ENCODE peak calls at places on chromosomes 16 and 17, in ten cellular contexts. One of them, this sample, is unnamed. For H3K4me1, the result is how much of the 10 kb centered on the place peaks cover.

GRCh38 chr16:65281636-65282035 is 159.8 kb upstream of the CDH11 start:
- DNase-seq in breast epithelium: no peak
- DNase-seq in adrenal gland: no peak
- DNase-seq in IMR-90: no peak
- DNase-seq in spleen: no peak
- DNase-seq in transverse colon: no peak
- DNase-seq in thyroid gland: no peak
- DNase-seq in tibial nerve: no peak
- DNase-seq in heart left ventricle: no peak
- DNase-seq in H1: no peak
- DNase-seq in this sample: no peak

GRCh38 chr17:65173284-65173793 is 36.2 kb downstream of the RGS9 start:
- DNase-seq in breast epithelium: peak
- DNase-seq in adrenal gland: peak
- DNase-seq in IMR-90: peak
- DNase-seq in spleen: peak
- DNase-seq in transverse colon: peak
- DNase-seq in thyroid gland: peak
- DNase-seq in tibial nerve: no peak
- DNase-seq in heart left ventricle: no peak
- DNase-seq in H1: peak
- DNase-seq in this sample: peak

GRCh38 chr17:83189673-83190385 is 110.4 kb downstream of the METRNL start:
- DNase-seq in breast epithelium: peak
- DNase-seq in adrenal gland: no peak
- DNase-seq in IMR-90: peak
- DNase-seq in spleen: peak
- DNase-seq in transverse colon: no peak
- DNase-seq in thyroid gland: peak
- DNase-seq in tibial nerve: peak
- DNase-seq in heart left ventricle: peak
- DNase-seq in H1: peak
- DNase-seq in this sample: peak

GRCh38 chr16:47143329-47143676 is 442 bp downstream of the NETO2 start:
- DNase-seq in breast epithelium: peak
- DNase-seq in adrenal gland: peak
- DNase-seq in IMR-90: peak
- DNase-seq in spleen: peak
- DNase-seq in transverse colon: peak
- DNase-seq in thyroid gland: peak
- DNase-seq in tibial nerve: no peak
- DNase-seq in heart left ventricle: peak
- DNase-seq in H1: peak
- DNase-seq in this sample: peak

GRCh38 chr16:27703121-27703520 is 153.2 kb downstream of the KATNIP start:
- DNase-seq in breast epithelium: no peak
- DNase-seq in adrenal gland: no peak
- DNase-seq in IMR-90: no peak
- DNase-seq in spleen: peak
- DNase-seq in transverse colon: no peak
- DNase-seq in thyroid gland: peak
- DNase-seq in tibial nerve: no peak
- DNase-seq in heart left ventricle: no peak
- DNase-seq in H1: no peak
- DNase-seq in this sample: no peak

GRCh38 chr17:71423871-71424546 is 696.8 kb upstream of the SOX9 start:
- DNase-seq in breast epithelium: no peak
- DNase-seq in adrenal gland: no peak
- DNase-seq in IMR-90: peak
- DNase-seq in spleen: no peak
- DNase-seq in transverse colon: no peak
- DNase-seq in thyroid gland: no peak
- DNase-seq in tibial nerve: no peak
- DNase-seq in heart left ventricle: no peak
- DNase-seq in H1: no peak
- DNase-seq in this sample: no peak

GRCh38 chr16:1899641-1900451 is 18.4 kb downstream of the HS3ST6 start:
- DNase-seq in breast epithelium: no peak
- DNase-seq in adrenal gland: no peak
- DNase-seq in IMR-90: no peak
- DNase-seq in spleen: no peak
- DNase-seq in transverse colon: peak
- DNase-seq in thyroid gland: no peak
- DNase-seq in tibial nerve: no peak
- DNase-seq in heart left ventricle: peak
- DNase-seq in H1: no peak
- DNase-seq in this sample: no peak

GRCh38 chr16:84647830-84648594 is at the start of gene KLHL36:
- DNase-seq in breast epithelium: peak
- DNase-seq in adrenal gland: peak
- DNase-seq in IMR-90: no peak
- DNase-seq in spleen: peak
- DNase-seq in transverse colon: peak
- DNase-seq in thyroid gland: peak
- DNase-seq in tibial nerve: peak
- DNase-seq in heart left ventricle: peak
- DNase-seq in H1: peak
- DNase-seq in this sample: peak

GRCh38 chr16:74984194-74984669 is 691 bp downstream of the WDR59 start:
- DNase-seq in breast epithelium: no peak
- DNase-seq in adrenal gland: peak
- DNase-seq in IMR-90: peak
- DNase-seq in spleen: no peak
- DNase-seq in transverse colon: no peak
- DNase-seq in thyroid gland: peak
- DNase-seq in tibial nerve: no peak
- DNase-seq in heart left ventricle: no peak
- DNase-seq in H1: no peak
- DNase-seq in this sample: no peak

GRCh38 chr16:68492501-68493411 is 44.4 kb upstream of the SMPD3 start:
- DNase-seq in breast epithelium: no peak
- DNase-seq in adrenal gland: no peak
- DNase-seq in IMR-90: no peak
- DNase-seq in spleen: peak
- DNase-seq in transverse colon: peak
- DNase-seq in thyroid gland: no peak
- DNase-seq in tibial nerve: no peak
- DNase-seq in heart left ventricle: no peak
- DNase-seq in H1: no peak
- DNase-seq in this sample: no peak
- H3K4me1 ChIP-seq in breast epithelium: under half
- H3K4me1 ChIP-seq in adrenal gland: under half
- H3K4me1 ChIP-seq in IMR-90: under half
- H3K4me1 ChIP-seq in spleen: under half
- H3K4me1 ChIP-seq in transverse colon: under half
- H3K4me1 ChIP-seq in thyroid gland: under half
- H3K4me1 ChIP-seq in tibial nerve: under half
- H3K4me1 ChIP-seq in heart left ventricle: under half
- H3K4me1 ChIP-seq in H1: under half
- H3K4me1 ChIP-seq in this sample: under half

GRCh38 chr16:67277999-67278772 is 1.1 kb upstream of the PLEKHG4 start:
- DNase-seq in breast epithelium: no peak
- DNase-seq in adrenal gland: peak
- DNase-seq in IMR-90: peak
- DNase-seq in spleen: peak
- DNase-seq in transverse colon: no peak
- DNase-seq in thyroid gland: no peak
- DNase-seq in tibial nerve: no peak
- DNase-seq in heart left ventricle: peak
- DNase-seq in H1: no peak
- DNase-seq in this sample: peak

GRCh38 chr16:67277294-67277998 is 1.9 kb upstream of the PLEKHG4 start:
- DNase-seq in breast epithelium: peak
- DNase-seq in adrenal gland: peak
- DNase-seq in IMR-90: peak
- DNase-seq in spleen: no peak
- DNase-seq in transverse colon: peak
- DNase-seq in thyroid gland: no peak
- DNase-seq in tibial nerve: no peak
- DNase-seq in heart left ventricle: peak
- DNase-seq in H1: no peak
- DNase-seq in this sample: no peak

GRCh38 chr16:67278773-67279295 is 498 bp upstream of the PLEKHG4 start:
- DNase-seq in breast epithelium: no peak
- DNase-seq in adrenal gland: peak
- DNase-seq in IMR-90: no peak
- DNase-seq in spleen: no peak
- DNase-seq in transverse colon: peak
- DNase-seq in thyroid gland: peak
- DNase-seq in tibial nerve: no peak
- DNase-seq in heart left ventricle: no peak
- DNase-seq in H1: peak
- DNase-seq in this sample: peak

GRCh38 chr16:67280090-67281015 is 1.0 kb downstream of the PLEKHG4 start:
- DNase-seq in breast epithelium: no peak
- DNase-seq in adrenal gland: no peak
- DNase-seq in IMR-90: no peak
- DNase-seq in spleen: peak
- DNase-seq in transverse colon: no peak
- DNase-seq in thyroid gland: no peak
- DNase-seq in tibial nerve: no peak
- DNase-seq in heart left ventricle: no peak
- DNase-seq in H1: no peak
- DNase-seq in this sample: no peak

GRCh38 chr16:67279296-67280089 is at the start of gene PLEKHG4:
- DNase-seq in breast epithelium: peak
- DNase-seq in adrenal gland: peak
- DNase-seq in IMR-90: peak
- DNase-seq in spleen: peak
- DNase-seq in transverse colon: peak
- DNase-seq in thyroid gland: peak
- DNase-seq in tibial nerve: peak
- DNase-seq in heart left ventricle: peak
- DNase-seq in H1: peak
- DNase-seq in this sample: peak
- TF ChIP-seq POLR2A in breast epithelium: no peak
- TF ChIP-seq POLR2A in adrenal gland: no peak
- TF ChIP-seq POLR2A in IMR-90: peak
- TF ChIP-seq POLR2A in spleen: no peak
- TF ChIP-seq POLR2A in transverse colon: no peak
- TF ChIP-seq POLR2A in thyroid gland: no peak
- TF ChIP-seq POLR2A in tibial nerve: no peak
- TF ChIP-seq POLR2A in heart left ventricle: no peak
- TF ChIP-seq POLR2A in H1: no peak
- TF ChIP-seq POLR2A in this sample: no peak

DNA sequence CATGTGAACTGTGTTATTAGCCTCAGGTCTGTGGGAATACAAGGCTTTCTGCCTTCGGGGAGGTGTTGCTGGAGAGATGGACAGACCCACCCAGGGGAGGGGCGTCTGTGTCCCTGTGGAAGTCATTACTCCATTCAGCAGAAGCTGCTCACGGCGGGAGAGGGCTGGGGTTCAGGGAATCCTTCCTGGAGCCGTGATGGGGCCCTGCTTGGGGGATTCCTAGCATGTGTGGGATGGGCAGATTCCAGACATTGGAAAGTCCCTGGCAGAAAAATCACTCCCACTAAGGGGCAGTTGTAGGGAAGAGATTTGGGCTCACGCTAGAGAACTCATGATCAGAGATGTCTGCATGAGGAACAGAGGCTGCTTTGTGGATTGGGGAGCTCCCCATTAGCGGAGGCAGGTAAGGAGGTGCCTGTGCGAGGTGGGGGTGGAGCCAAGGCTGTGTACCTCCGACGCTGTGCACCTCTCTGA is 56.3 kb upstream of the IL34 start:
- DNase-seq in breast epithelium: peak
- DNase-seq in adrenal gland: no peak
- DNase-seq in IMR-90: peak
- DNase-seq in spleen: no peak
- DNase-seq in transverse colon: no peak
- DNase-seq in thyroid gland: no peak
- DNase-seq in tibial nerve: no peak
- DNase-seq in heart left ventricle: peak
- DNase-seq in H1: no peak
- DNase-seq in this sample: peak
- H3K4me3 ChIP-seq in breast epithelium: no peak
- H3K4me3 ChIP-seq in adrenal gland: no peak
- H3K4me3 ChIP-seq in IMR-90: no peak
- H3K4me3 ChIP-seq in spleen: peak
- H3K4me3 ChIP-seq in transverse colon: no peak
- H3K4me3 ChIP-seq in thyroid gland: no peak
- H3K4me3 ChIP-seq in tibial nerve: no peak
- H3K4me3 ChIP-seq in heart left ventricle: no peak
- H3K4me3 ChIP-seq in H1: no peak
- H3K4me3 ChIP-seq in this sample: no peak

GRCh38 chr17:77436058-77436442 is 295.3 kb downstream of the SEC14L1 start:
- DNase-seq in breast epithelium: no peak
- DNase-seq in adrenal gland: peak
- DNase-seq in IMR-90: peak
- DNase-seq in spleen: no peak
- DNase-seq in transverse colon: no peak
- DNase-seq in thyroid gland: no peak
- DNase-seq in tibial nerve: no peak
- DNase-seq in heart left ventricle: no peak
- DNase-seq in H1: peak
- DNase-seq in this sample: no peak
- H3K4me1 ChIP-seq in breast epithelium: under half
- H3K4me1 ChIP-seq in adrenal gland: half or more
- H3K4me1 ChIP-seq in IMR-90: half or more
- H3K4me1 ChIP-seq in spleen: half or more
- H3K4me1 ChIP-seq in transverse colon: half or more
- H3K4me1 ChIP-seq in thyroid gland: half or more
- H3K4me1 ChIP-seq in tibial nerve: half or more
- H3K4me1 ChIP-seq in heart left ventricle: half or more
- H3K4me1 ChIP-seq in H1: under half
- H3K4me1 ChIP-seq in this sample: half or more

This sample was measured in testis.